ENCODE peak calls at places on chromosomes 11 and 22, in eight cellular contexts. Y is ELF-1; E is stimulated activated CD8-positive, alpha-beta memory T cell treated with anti-CD3 and anti-CD28 coated beads, Interleukin-7, amount 100 ng/mL, for 1 hour; M is activated naive CD4-positive, alpha-beta T cell treated with anti-CD3 and anti-CD28 coated beads, Interleukin-2, amount 50 U/mL, for 72 hours; B is cardiac fibroblast; D is fibroblast of pulmonary artery; V is fibroblast of the conjunctiva; R is EH. I is an unnamed sample.

GRCh38 chr11:20594274-20595061 is 4.9 kb upstream of the SLC6A5 start:
- DNase-seq in Y (no peak), E (no peak), M (no peak), B (no peak), D (no peak), V (no peak), R (no peak), I (no peak)

GRCh38 chr22:19598054-19598855 is 74.0 kb upstream of the CLDN5 start:
- DNase-seq in Y (no peak), E (no peak), M (no peak), B (no peak), D (no peak), V (no peak), R (no peak), I (no peak)

GRCh38 chr11:62494246-62494645 is 52.4 kb downstream of the AHNAK start:
- DNase-seq in Y (no peak), E (no peak), M (no peak), B (no peak), D (no peak), V (no peak), R (no peak), I (no peak)

GRCh38 chr11:45815747-45816146 is 10.8 kb downstream of the SLC35C1 start:
- DNase-seq in Y (peak), E (no peak), M (no peak), B (peak), D (peak), V (no peak), R (peak), I (no peak)

GRCh38 chr11:59012106-59012941 is 73.0 kb downstream of the GLYATL1 start:
- DNase-seq in Y (peak), E (no peak), M (no peak), B (no peak), D (no peak), V (no peak), R (no peak), I (no peak)

GRCh38 chr11:112583246-112583893 is 322.7 kb upstream of the PLET1 start:
- DNase-seq in Y (no peak), E (no peak), M (no peak), B (no peak), D (no peak), V (no peak), R (no peak), I (no peak)

GRCh38 chr22:28703436-28703835 is 23.8 kb upstream of the TTC28 start:
- DNase-seq in Y (no peak), E (no peak), M (no peak), B (no peak), D (peak), V (peak), R (peak), I (no peak)

GRCh38 chr11:12201016-12201985 is 90.9 kb downstream of the MICAL2 start:
- DNase-seq in Y (peak), E (no peak), M (no peak), B (peak), D (peak), V (no peak), R (peak), I (no peak)

GRCh38 chr11:68819362-68819761 is 22.4 kb downstream of the CPT1A start:
- DNase-seq in Y (no peak), E (no peak), M (no peak), B (no peak), D (no peak), V (no peak), R (no peak), I (no peak)

GRCh38 chr11:114149689-114150407 is 90.3 kb downstream of the ZBTB16 start:
- DNase-seq in Y (no peak), E (no peak), M (no peak), B (peak), D (peak), V (no peak), R (no peak), I (no peak)

GRCh38 chr11:125358254-125358840 is 137.7 kb downstream of the FEZ1 start:
- DNase-seq in Y (no peak), E (no peak), M (no peak), B (peak), D (peak), V (no peak), R (peak), I (no peak)

GRCh38 chr11:122287401-122287800 is 171.4 kb upstream of the BLID start:
- DNase-seq in Y (no peak), E (no peak), M (no peak), B (no peak), D (no peak), V (no peak), R (no peak), I (no peak)

GRCh38 chr22:20039683-20040325 is 18.9 kb downstream of the TANGO2 start:
- DNase-seq in Y (no peak), E (no peak), M (no peak), B (no peak), D (no peak), V (no peak), R (no peak), I (no peak)

GRCh38 chr11:65448074-65448417 is 25.4 kb downstream of the NEAT1 start:
- DNase-seq in Y (no peak), E (no peak), M (no peak), B (peak), D (no peak), V (no peak), R (no peak), I (no peak)

GRCh38 chr11:12818333-12819015 is 144.3 kb downstream of the TEAD1 start:
- DNase-seq in Y (no peak), E (no peak), M (no peak), B (peak), D (peak), V (peak), R (peak), I (no peak)

GRCh38 chr11:101844608-101845007 is 70.2 kb upstream of the CEP126 start:
- DNase-seq in Y (no peak), E (no peak), M (no peak), B (no peak), D (no peak), V (no peak), R (no peak), I (no peak)

GRCh38 chr22:41237707-41238569 is 2.8 kb downstream of the CHADL start:
- DNase-seq in Y (peak), E (peak), M (peak), B (peak), D (peak), V (no peak), R (peak), I (peak)

GRCh38 chr11:96113100-96113710 is 189.3 kb upstream of the MTMR2 start:
- DNase-seq in Y (no peak), E (no peak), M (no peak), B (peak), D (peak), V (no peak), R (peak), I (no peak)

GRCh38 chr11:114233755-114234154 is 62.4 kb upstream of the NNMT start:
- DNase-seq in Y (no peak), E (no peak), M (no peak), B (peak), D (peak), V (peak), R (no peak), I (no peak)

GRCh38 chr11:82732734-82733443 is 775 bp downstream of the FAM181B start:
- DNase-seq in Y (no peak), E (no peak), M (peak), B (no peak), D (no peak), V (no peak), R (no peak), I (no peak)

GRCh38 chr22:19270873-19271272 is 20.6 kb downstream of the CLTCL1 start:
- DNase-seq in Y (no peak), E (no peak), M (no peak), B (no peak), D (no peak), V (no peak), R (no peak), I (no peak)

GRCh38 chr22:19876941-19877625 is 22.4 kb upstream of the GNB1L start:
- DNase-seq in Y (peak), E (no peak), M (no peak), B (no peak), D (no peak), V (no peak), R (no peak), I (no peak)

GRCh38 chr11:66745356-66746235 is 16.6 kb upstream of the SPTBN2 start:
- DNase-seq in Y (peak), E (no peak), M (peak), B (no peak), D (no peak), V (no peak), R (no peak), I (peak)

GRCh38 chr11:45432100-45432499 is 146.0 kb upstream of the SYT13 start:
- DNase-seq in Y (peak), E (no peak), M (no peak), B (no peak), D (no peak), V (no peak), R (no peak), I (no peak)

GRCh38 chr11:32430586-32431357 is 4.6 kb downstream of the WT1 start:
- DNase-seq in Y (peak), E (no peak), M (no peak), B (peak), D (peak), V (no peak), R (no peak), I (no peak)

GRCh38 chr22:50408311-50408710 is 65.2 kb downstream of the PPP6R2 start:
- DNase-seq in Y (no peak), E (no peak), M (no peak), B (no peak), D (no peak), V (no peak), R (no peak), I (no peak)

GRCh38 chr22:45997077-45997774 is 20.3 kb upstream of the WNT7B start:
- DNase-seq in Y (peak), E (no peak), M (no peak), B (peak), D (peak), V (peak), R (peak), I (peak)

GRCh38 chr11:83054904-83055380 is 16.8 kb downstream of the RAB30 start:
- DNase-seq in Y (no peak), E (no peak), M (no peak), B (no peak), D (no peak), V (no peak), R (no peak), I (no peak)

GRCh38 chr11:118621898-118622375 is 14.5 kb downstream of the PHLDB1 start:
- DNase-seq in Y (no peak), E (no peak), M (no peak), B (no peak), D (no peak), V (no peak), R (no peak), I (no peak)

GRCh38 chr11:60810151-60810550 is 25.0 kb downstream of the MS4A10 start:
- DNase-seq in Y (no peak), E (no peak), M (no peak), B (no peak), D (no peak), V (no peak), R (no peak), I (no peak)

GRCh38 chr11:96021901-96022650 is 98.2 kb upstream of the MTMR2 start:
- DNase-seq in Y (no peak), E (no peak), M (no peak), B (no peak), D (no peak), V (no peak), R (no peak), I (no peak)

GRCh38 chr11:79331251-79331901 is 109.5 kb downstream of the TENM4 start:
- DNase-seq in Y (peak), E (no peak), M (no peak), B (no peak), D (no peak), V (no peak), R (no peak), I (no peak)

GRCh38 chr11:79415411-79415810 is 25.4 kb downstream of the TENM4 start:
- DNase-seq in Y (no peak), E (no peak), M (no peak), B (peak), D (no peak), V (no peak), R (peak), I (no peak)

GRCh38 chr22:36824655-36825054 is 7.8 kb upstream of the PVALB start:
- DNase-seq in Y (no peak), E (no peak), M (no peak), B (no peak), D (no peak), V (no peak), R (no peak), I (no peak)

GRCh38 chr11:65646921-65647701 is 9.2 kb downstream of the SIPA1 start:
- DNase-seq in Y (peak), E (no peak), M (no peak), B (no peak), D (peak), V (no peak), R (peak), I (peak)

GRCh38 chr11:121592708-121593107 is 139.9 kb upstream of the SORL1-AS1 start:
- DNase-seq in Y (no peak), E (no peak), M (no peak), B (peak), D (no peak), V (no peak), R (peak), I (no peak)

GRCh38 chr11:126254819-126255218 is 13.9 kb downstream of the SRPRA start:
- DNase-seq in Y (no peak), E (no peak), M (no peak), B (no peak), D (no peak), V (no peak), R (no peak), I (no peak)

GRCh38 chr22:30697975-30698374 is 3.3 kb downstream of the OSBP2 start:
- DNase-seq in Y (no peak), E (no peak), M (no peak), B (no peak), D (no peak), V (no peak), R (no peak), I (no peak)